ENCODE peak calls at places on chromosomes 11 and 22, in four cellular contexts. V is transverse colon, J is GM23338, L is HCT116. D is an unnamed sample.

GRCh38 chr11:11403763-11404725 is 51.0 kb upstream of the CSNK2A3 start:
- DNase-seq in V (no peak), J (peak; percentile 50), L (no peak), D (no peak)

GRCh38 chr22:49211176-49211575 is 616.5 kb downstream of the BRD1 start:
- DNase-seq in V (no peak), J (no peak), L (no peak), D (peak; percentile 76)

GRCh38 chr22:45905924-45906865 is 70.8 kb downstream of the WNT7B start:
- DNase-seq in V (no peak), L (no peak), J (no peak), D (no peak)

GRCh38 chr11:65045061-65045460 is 4.1 kb downstream of the SAC3D1 start:
- DNase-seq in J (no peak), L (no peak), V (no peak), D (no peak)

GRCh38 chr22:39236321-39237275 is 8.2 kb downstream of the PDGFB start:
- DNase-seq in J (no peak), V (peak; percentile 45), L (no peak), D (no peak)

GRCh38 chr22:32776800-32777199 is 24.7 kb upstream of the TIMP3 start:
- DNase-seq in V (no peak), L (no peak), J (no peak), D (no peak)

GRCh38 chr11:122046438-122046837 is 69.6 kb downstream of the BLID start:
- DNase-seq in L (no peak), V (no peak), J (no peak), D (no peak)

GRCh38 chr22:41315586-41315985 is 14.3 kb downstream of the ZC3H7B start:
- DNase-seq in L (no peak), V (no peak), J (no peak), D (no peak)

GRCh38 chr22:37801946-37802309 is 5.8 kb upstream of the GCAT start:
- DNase-seq in L (no peak), J (peak; percentile 45), V (no peak), D (no peak)

GRCh38 chr11:7600205-7600775 is 73.0 kb downstream of the CYB5R2 start:
- DNase-seq in L (peak; percentile 18), V (peak; percentile 21), J (no peak), D (no peak)

GRCh38 chr11:34859496-34859895 is 56.7 kb downstream of the APIP start:
- DNase-seq in V (no peak), L (no peak), J (no peak), D (no peak)

GRCh38 chr11:14423633-14424032 is 64.7 kb upstream of the RRAS2 start:
- DNase-seq in V (no peak), L (no peak), J (no peak), D (no peak)

GRCh38 chr11:1870721-1871466 is 18.0 kb downstream of the LSP1 start:
- DNase-seq in L (no peak), J (peak; percentile 21), V (no peak), D (no peak)

GRCh38 chr11:117144477-117145392 is 648 bp downstream of the PAFAH1B2 start:
- DNase-seq in L (no peak), J (peak; percentile 58), V (peak; percentile 61), D (no peak)

GRCh38 chr11:33724644-33725035 is 11.6 kb downstream of the CD59 start:
- DNase-seq in J (no peak), V (no peak), L (no peak), D (no peak)

GRCh38 chr11:25838918-25839611 is 492.9 kb upstream of the ANO3 start:
- DNase-seq in L (no peak), J (peak; percentile 40), V (no peak), D (no peak)

GRCh38 chr11:62573006-62573591 is 592 bp downstream of the EEF1G start:
- DNase-seq in V (no peak), L (no peak), J (peak; percentile 26), D (no peak)

GRCh38 chr11:17508306-17508705 is 31.7 kb upstream of the ABCC8 start:
- DNase-seq in L (no peak), V (no peak), J (no peak), D (no peak)

GRCh38 chr11:93648168-93648567 is 13.3 kb upstream of the CEP295 start:
- DNase-seq in J (peak; percentile 60), L (no peak), V (no peak), D (no peak)

GRCh38 chr22:50698546-50698945 is 25.9 kb downstream of the SHANK3 start:
- DNase-seq in V (no peak), L (no peak), J (no peak), D (no peak)

GRCh38 chr11:66852466-66853241 is 4.2 kb upstream of the LRFN4 start:
- DNase-seq in L (no peak), V (no peak), J (no peak), D (no peak)

GRCh38 chr22:36277482-36278291 is 24.8 kb downstream of the APOL1 start:
- DNase-seq in J (peak; percentile 87), L (peak; percentile 40), V (peak; percentile 68), D (no peak)

GRCh38 chr11:31801298-31801702 is 9.8 kb downstream of the PAX6 start:
- DNase-seq in V (no peak), L (no peak), J (peak; percentile 31), D (peak; percentile 12)

GRCh38 chr11:64295760-64296159 is 4.4 kb upstream of the CATSPERZ start:
- DNase-seq in L (no peak), V (no peak), J (no peak), D (no peak)

GRCh38 chr22:27805841-27806240 is 4.3 kb upstream of the MN1 start:
- DNase-seq in L (no peak), J (no peak), V (no peak), D (no peak)

GRCh38 chr11:114316980-114317675 is 20.9 kb downstream of the NNMT start:
- DNase-seq in V (no peak), J (no peak), L (no peak), D (no peak)

GRCh38 chr11:28699701-28700100 is 591.5 kb downstream of the METTL15 start:
- DNase-seq in L (no peak), J (no peak), V (no peak), D (no peak)

GRCh38 chr22:23837911-23838685 is 708 bp downstream of the DERL3 start:
- DNase-seq in V (no peak), J (peak; percentile 60), L (no peak), D (no peak)

GRCh38 chr11:73310076-73310475 is 2.0 kb downstream of the ARHGEF17 start:
- DNase-seq in V (no peak), L (no peak), J (no peak), D (no peak)

GRCh38 chr11:73310661-73311393 is 2.8 kb downstream of the ARHGEF17 start:
- DNase-seq in V (no peak), L (no peak), J (no peak), D (no peak)

GRCh38 chr11:73307323-73308002 is 613 bp upstream of the ARHGEF17 start:
- DNase-seq in L (peak; percentile 95), V (peak; percentile 97), J (peak; percentile 99), D (no peak)

GRCh38 chr11:73308003-73308962 is at the start of gene ARHGEF17:
- DNase-seq in V (peak; percentile 72), J (peak; percentile 88), L (peak; percentile 34), D (no peak)

DNA sequence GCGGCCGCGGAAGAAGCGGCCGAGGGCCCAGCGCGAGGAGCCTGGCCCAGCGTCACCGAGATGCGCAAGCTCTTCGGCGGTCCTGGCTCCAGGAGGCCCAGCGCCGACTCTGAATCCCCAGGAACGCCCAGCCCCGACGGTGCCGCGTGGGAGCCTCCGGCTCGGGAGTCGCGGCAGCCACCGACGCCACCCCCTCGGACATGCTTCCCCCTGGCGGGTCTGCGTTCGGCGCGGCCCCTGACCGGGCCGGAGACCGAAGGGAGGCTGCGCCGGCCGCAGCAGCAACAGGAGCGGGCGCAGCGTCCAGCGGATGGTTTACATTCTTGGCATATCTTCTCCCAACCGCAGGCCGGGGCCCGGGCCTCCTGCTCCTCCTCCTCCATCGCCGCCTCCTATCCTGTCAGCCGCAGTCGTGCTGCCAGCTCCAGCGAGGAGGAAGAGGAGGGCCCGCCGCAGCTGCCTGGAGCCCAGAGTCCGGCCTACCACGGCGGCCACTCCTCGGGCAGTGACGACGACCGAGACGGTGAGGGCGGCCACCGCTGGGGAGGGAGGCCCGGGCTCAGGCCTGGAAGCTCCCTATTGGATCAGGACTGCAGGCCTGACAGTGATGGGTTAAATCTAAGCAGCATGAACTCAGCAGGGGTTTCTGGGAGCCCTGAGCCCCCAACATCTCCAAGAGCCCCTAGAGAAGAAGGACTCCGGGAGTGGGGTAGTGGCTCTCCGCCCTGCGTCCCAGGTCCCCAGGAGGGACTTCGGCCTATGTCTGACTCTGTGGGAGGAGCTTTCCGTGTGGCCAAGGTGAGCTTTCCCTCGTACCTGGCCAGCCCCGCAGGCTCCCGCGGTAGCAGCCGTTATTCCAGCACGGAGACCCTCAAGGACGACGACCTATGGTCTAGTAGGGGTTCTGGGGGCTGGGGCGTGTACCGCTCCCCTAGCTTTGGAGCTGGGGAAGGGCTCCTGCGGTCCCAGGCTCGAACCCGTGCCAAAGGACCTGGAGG is 1.2 kb downstream of the ARHGEF17 start:
- DNase-seq in L (peak; percentile 55), J (peak; percentile 96), V (peak; percentile 84), D (no peak)
- TF ChIP-seq POLR2AphosphoS5 in L (peak; percentile 45), J (peak; percentile 63), V (peak; percentile 82), D (peak; percentile 93)

DNA sequence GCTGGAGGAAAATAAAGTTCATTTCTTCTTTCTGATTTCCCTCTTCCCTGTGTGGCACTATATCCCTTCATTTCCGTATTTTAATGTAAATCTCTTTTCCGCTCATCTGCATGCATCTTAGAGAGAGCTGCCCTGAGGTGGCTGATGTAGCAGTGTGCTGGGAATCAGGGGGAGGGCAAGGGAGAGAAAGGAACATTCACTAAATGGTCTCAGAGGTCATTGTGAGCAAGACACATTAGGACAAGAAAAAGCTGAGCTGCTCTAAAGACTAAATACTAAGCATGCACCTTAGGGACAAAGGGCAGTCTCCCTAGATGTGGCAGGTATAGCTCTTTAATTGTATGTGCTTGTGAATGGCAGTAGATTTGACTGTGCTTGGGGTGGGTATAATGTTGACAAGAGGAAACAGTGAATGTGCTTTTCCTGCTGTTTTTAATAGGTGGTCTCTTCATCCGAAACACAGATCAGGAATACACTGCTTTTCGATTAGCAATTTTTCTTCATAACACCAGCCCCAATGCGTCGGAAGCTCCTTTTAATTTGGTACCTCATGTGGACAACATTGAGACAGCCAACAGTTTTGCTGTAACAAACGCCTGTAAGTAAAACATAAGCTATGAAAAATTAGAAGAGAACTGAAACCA is 2.1 kb downstream of the GRIA4 start:
- DNase-seq in V (no peak), L (no peak), J (peak; percentile 46), D (no peak)
- TF ChIP-seq POLR2AphosphoS5 in V (no peak), L (no peak), J (peak; percentile 54), D (no peak)

DNA sequence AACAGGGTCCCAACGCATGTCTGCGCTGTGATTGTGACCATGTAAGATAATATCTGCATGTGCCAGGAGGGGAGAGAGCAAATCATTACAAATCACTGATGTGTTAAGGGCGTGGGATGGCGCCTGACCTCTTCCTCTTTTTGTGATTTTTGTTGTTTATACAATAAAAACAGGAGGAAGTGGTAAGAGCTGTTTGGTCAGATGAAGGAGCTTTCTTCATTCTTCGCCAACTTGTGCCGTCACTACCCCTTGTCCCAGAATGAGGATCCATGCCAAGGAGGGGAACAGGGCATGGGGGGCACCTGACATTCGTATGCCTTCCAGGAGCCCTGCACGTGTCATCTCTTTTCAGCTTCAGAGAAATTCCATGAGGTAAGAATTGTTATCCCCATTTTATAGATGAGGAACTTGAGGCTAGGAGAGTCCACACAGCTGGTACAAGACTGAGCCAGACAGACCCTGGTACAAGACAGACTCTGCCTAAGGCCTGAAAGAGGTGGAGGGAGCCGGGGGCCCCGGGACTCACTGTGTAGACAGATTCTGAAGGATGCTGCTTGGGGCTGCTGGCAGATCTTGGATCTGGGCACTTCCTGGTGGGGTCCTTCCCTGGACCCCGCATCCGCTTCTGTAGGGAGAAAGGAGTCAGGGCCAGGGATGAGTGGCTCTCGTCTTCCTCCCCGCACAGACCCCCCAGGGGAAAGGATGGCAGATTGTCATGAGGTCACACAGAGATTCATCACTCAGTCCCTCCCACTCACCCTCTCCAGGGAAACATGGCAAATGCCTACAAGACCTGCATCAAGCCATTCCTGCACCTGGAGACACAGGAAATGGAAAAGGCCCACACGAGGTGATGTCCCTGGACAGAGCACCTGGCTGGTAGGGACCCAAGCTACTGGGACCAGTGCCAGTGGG is 34.6 kb downstream of the NFAM1 start:
- DNase-seq in L (no peak), V (peak; percentile 35), J (no peak), D (no peak)
- TF ChIP-seq POLR2AphosphoS5 in L (no peak), V (no peak), J (no peak), D (no peak)

GRCh38 chr11:118629761-118630661 is 22.6 kb downstream of the PHLDB1 start:
- DNase-seq in V (peak; percentile 77), J (no peak), L (no peak), D (no peak)
- TF ChIP-seq POLR2AphosphoS5 in V (no peak), J (no peak), L (no peak), D (no peak)